ENCODE peak calls at places on chromosomes 7 and 10, in seven cellular contexts. A, U, Q, Y, X, Z and P are unnamed samples.

GRCh38 chr7:104230606-104231005 is 22.8 kb upstream of the ORC5 start:
- DNase-seq in A (no peak), U (no peak), Q (no peak), Y (no peak), X (no peak), Z (no peak), P (no peak)

GRCh38 chr10:51250278-51250914 is 176.1 kb downstream of the PRKG1 start:
- DNase-seq in A (no peak), U (no peak), Q (no peak), Y (no peak), X (no peak), Z (no peak), P (no peak)

GRCh38 chr10:6590100-6590499 is 10.0 kb upstream of the PRKCQ start:
- DNase-seq in A (no peak), U (no peak), Q (no peak), Y (no peak), X (no peak), Z (no peak), P (no peak)

GRCh38 chr10:88186335-88186734 is 322.9 kb downstream of the PTEN start:
- DNase-seq in A (no peak), U (no peak), Q (no peak), Y (no peak), X (no peak), Z (no peak), P (no peak)

GRCh38 chr7:55100172-55100961 is 81.5 kb downstream of the EGFR start:
- DNase-seq in A (peak; percentile 66), U (peak; percentile 54), Q (peak; percentile 56), Y (peak; percentile 89), X (no peak), Z (peak; percentile 91), P (peak; percentile 91)

GRCh38 chr10:26810435-26811026 is 50.2 kb downstream of the ABI1 start:
- DNase-seq in A (no peak), U (no peak), Q (no peak), Y (no peak), X (no peak), Z (no peak), P (no peak)

GRCh38 chr7:78770422-78771410 is 682.8 kb downstream of the MAGI2 start:
- DNase-seq in A (peak; percentile 9), U (no peak), Q (no peak), Y (no peak), X (no peak), Z (no peak), P (no peak)

GRCh38 chr7:46932266-46932655 is 649.6 kb downstream of the TNS3 start:
- DNase-seq in A (no peak), U (no peak), Q (no peak), Y (no peak), X (no peak), Z (no peak), P (no peak)

GRCh38 chr7:127953966-127954365 is 77.3 kb downstream of the LRRC4 start:
- DNase-seq in A (no peak), U (no peak), Q (no peak), Y (no peak), X (no peak), Z (no peak), P (no peak)

GRCh38 chr10:23037561-23037960 is 57.8 kb upstream of the MSRB2 start:
- DNase-seq in A (no peak), U (no peak), Q (no peak), Y (no peak), X (no peak), Z (no peak), P (no peak)

GRCh38 chr7:148156248-148156647 is 434.3 kb upstream of the C7orf33 start:
- DNase-seq in A (no peak), U (no peak), Q (no peak), Y (no peak), X (no peak), Z (no peak), P (no peak)

GRCh38 chr7:97012293-97013005 is 7.1 kb downstream of the DLX6 start:
- DNase-seq in A (no peak), U (no peak), Q (no peak), Y (no peak), X (no peak), Z (no peak), P (no peak)

GRCh38 chr7:95101422-95101821 is 194.0 kb downstream of the PPP1R9A start:
- DNase-seq in A (no peak), U (no peak), Q (no peak), Y (no peak), X (no peak), Z (no peak), P (no peak)

GRCh38 chr7:36155811-36156361 is 2.8 kb downstream of the EEPD1 start:
- DNase-seq in A (peak; percentile 85), U (peak; percentile 59), Q (peak; percentile 46), Y (peak; percentile 78), X (no peak), Z (peak; percentile 85), P (no peak)

GRCh38 chr10:123974406-123974805 is 82.8 kb upstream of the CPXM2 start:
- DNase-seq in A (no peak), U (no peak), Q (no peak), Y (no peak), X (no peak), Z (no peak), P (no peak)

GRCh38 chr10:85917601-85918000 is 449.0 kb downstream of the GRID1 start:
- DNase-seq in A (no peak), U (no peak), Q (no peak), Y (no peak), X (no peak), Z (no peak), P (no peak)

GRCh38 chr7:29170781-29171180 is 23.8 kb upstream of the CHN2 start:
- DNase-seq in A (no peak), U (no peak), Q (no peak), Y (no peak), X (no peak), Z (no peak), P (no peak)

GRCh38 chr7:104901239-104901638 is 112.8 kb upstream of the KMT2E start:
- DNase-seq in A (no peak), U (no peak), Q (no peak), Y (no peak), X (no peak), Z (no peak), P (no peak)

DNA sequence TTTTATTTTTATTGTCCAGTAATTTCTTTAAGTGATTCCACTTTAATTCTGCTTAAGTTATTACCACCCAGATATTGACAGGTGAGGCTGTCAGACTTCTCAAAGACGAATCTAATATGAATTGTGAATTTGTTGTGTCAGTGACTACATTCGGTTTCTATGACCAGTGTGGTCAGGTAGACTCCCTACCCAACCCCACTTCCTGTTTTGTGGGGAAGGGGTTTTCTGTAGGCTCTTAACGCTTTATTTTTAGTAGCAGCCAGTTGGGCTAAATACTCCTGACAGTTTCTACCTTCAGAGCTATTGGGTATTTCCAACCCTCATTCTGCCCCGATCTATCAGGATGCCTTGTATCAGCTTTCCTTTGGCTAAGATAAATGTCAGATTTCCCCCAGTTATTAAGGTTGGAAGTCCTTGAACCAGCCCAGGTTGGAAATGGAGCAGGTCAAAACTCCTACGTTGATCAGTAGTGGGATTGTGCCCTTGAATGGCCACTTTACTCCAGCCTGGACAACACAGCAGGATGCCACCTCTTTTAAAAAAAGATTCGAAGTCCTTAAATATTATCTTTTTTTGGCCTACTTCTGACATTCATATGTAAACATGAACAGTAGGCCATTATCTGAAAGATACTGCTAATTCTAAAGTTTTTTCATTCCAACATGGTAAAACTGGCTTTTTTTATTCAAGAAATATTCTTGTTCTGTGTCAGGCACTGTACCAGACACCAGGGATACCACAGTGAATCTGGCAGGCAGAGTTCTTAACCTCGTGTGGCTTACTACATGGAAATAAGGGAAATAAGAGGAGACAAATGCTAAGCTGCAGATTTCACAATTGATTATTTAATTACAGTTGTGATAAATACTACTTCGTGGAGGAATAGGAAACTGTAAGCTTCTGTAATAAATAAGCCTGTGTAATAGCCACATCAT is 133.3 kb upstream of the SAMD8 start:
- DNase-seq in A (no peak), U (no peak), Q (no peak), Y (no peak), X (peak; percentile 86), Z (no peak), P (no peak)
- TF ChIP-seq POLR2A in A (no peak), U (no peak), Q (no peak), Y (no peak), X (no peak), Z (no peak), P (no peak)

GRCh38 chr10:14837756-14838581 is at the start of the genes CDNF, HSPA14 and MSANTD7:
- DNase-seq in A (peak; percentile 98), U (peak; percentile 100), Q (peak; percentile 99), Y (peak; percentile 100), X (peak; percentile 98), Z (peak; percentile 99), P (peak; percentile 100)

GRCh38 chr10:14840178-14840577 is 2.1 kb downstream of the HSPA14 start:
- DNase-seq in A (no peak), U (no peak), Q (no peak), Y (no peak), X (no peak), Z (no peak), P (no peak)

GRCh38 chr10:14837003-14837755 is 658 bp downstream of the CDNF start:
- DNase-seq in A (no peak), U (no peak), Q (no peak), Y (no peak), X (no peak), Z (no peak), P (no peak)

GRCh38 chr10:14838582-14839304 is 637 bp downstream of the HSPA14 start:
- DNase-seq in A (no peak), U (peak; percentile 64), Q (peak; percentile 36), Y (peak; percentile 72), X (no peak), Z (peak; percentile 41), P (peak; percentile 84)

GRCh38 chr10:14839305-14839695 is 1.2 kb downstream of the HSPA14 start:
- DNase-seq in A (no peak), U (no peak), Q (no peak), Y (no peak), X (no peak), Z (no peak), P (no peak)
- H3K27ac ChIP-seq in A (peak overlapping the region; percentile 98), U (no peak overlapping the region), Q (peak overlapping the region; percentile 89), Y (peak overlapping the region; percentile 94), X (peak overlapping the region; percentile 96), Z (peak overlapping the region; percentile 94), P (no peak overlapping the region)

DNA sequence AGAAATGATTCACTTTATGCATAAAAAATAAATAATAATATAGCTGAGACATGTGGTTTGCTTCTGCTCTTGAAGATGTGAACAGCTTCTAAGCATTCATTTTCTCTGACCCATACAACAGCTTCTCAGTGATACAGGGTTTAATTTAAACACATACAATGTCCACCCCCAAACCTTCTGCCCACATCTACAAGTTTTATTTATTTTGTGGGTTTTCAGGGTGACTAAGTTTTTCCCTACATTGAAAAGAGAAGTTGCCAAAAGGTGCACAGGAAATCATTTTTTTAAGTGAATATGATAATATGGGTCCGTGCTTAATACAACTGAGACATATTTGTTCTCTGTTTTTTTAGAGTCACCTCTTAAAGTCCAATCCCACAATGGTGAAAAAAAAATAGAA is 17.2 kb downstream of the INHBA start:
- DNase-seq in A (no peak), U (no peak), Q (no peak), Y (no peak), X (no peak), Z (no peak), P (no peak)
- TF ChIP-seq POLR2A in A (no peak), U (no peak), Q (no peak), Y (no peak), X (no peak), Z (no peak), P (no peak)

DNA sequence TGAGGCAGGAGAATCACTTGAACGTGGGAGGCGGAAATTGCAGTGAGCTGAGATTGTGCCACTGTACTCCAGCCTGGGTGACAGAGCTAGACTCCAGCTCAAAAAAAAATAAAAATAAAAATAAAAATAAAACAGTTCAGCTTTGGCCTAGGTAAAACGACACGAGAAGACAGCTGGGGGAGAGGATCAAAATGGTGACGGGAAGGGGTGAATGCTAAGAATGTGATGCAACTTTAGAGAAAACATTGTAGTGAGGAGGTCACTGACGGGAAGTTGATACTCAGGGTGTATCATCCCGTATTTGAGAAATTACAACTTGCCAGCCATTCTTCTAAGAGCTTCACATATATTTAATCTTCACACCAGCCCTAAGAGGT is 1.1 kb downstream of the NDST2 start:
- DNase-seq in A (no peak), U (no peak), Q (no peak), Y (no peak), X (no peak), Z (no peak), P (no peak)
- H3K27ac ChIP-seq in A (peak overlapping the region; percentile 84), U (no peak overlapping the region), Q (peak overlapping the region; percentile 88), Y (peak overlapping the region; percentile 96), X (peak overlapping the region; percentile 80), Z (peak overlapping the region; percentile 97), P (peak overlapping the region; percentile 84)